ENCODE peak calls at places on chromosomes 4 and X, in four cellular contexts. W, Q, G and C are unnamed samples.

GRCh38 chr4:146244496-146244895 is 30.2 kb downstream of the REELD1 start:
- DNase-seq in W (no peak), Q (no peak), G (no peak), C (no peak)

GRCh38 chrX:154486052-154486395 is 391 bp downstream of the UBL4A start:
- DNase-seq in G (no peak), W (no peak), Q (peak), C (no peak)

GRCh38 chr4:78337621-78338020 is 213.9 kb upstream of the ANXA3 start:
- DNase-seq in G (no peak), W (no peak), Q (no peak), C (no peak)

GRCh38 chr4:3288571-3289094 is 4.2 kb upstream of the RGS12 start:
- DNase-seq in Q (no peak), G (no peak), W (no peak), C (no peak)

GRCh38 chr4:147173797-147174196 is 228.1 kb upstream of the TTC29 start:
- DNase-seq in W (no peak), Q (no peak), G (no peak), C (no peak)

GRCh38 chr4:113762061-113762850 is 718 bp upstream of the CAMK2D start:
- DNase-seq in Q (peak), G (peak), W (peak), C (peak)

GRCh38 chr4:7607156-7607910 is 172.6 kb upstream of the PSAPL1 start:
- DNase-seq in Q (no peak), W (no peak), G (peak), C (no peak)

GRCh38 chrX:150736478-150736877 is 43.3 kb downstream of the MTMR1 start:
- DNase-seq in W (no peak), G (no peak), Q (peak), C (no peak)

GRCh38 chr4:5824635-5825034 is 68.3 kb downstream of the CRMP1 start:
- DNase-seq in Q (peak), G (peak), W (no peak), C (no peak)

GRCh38 chr4:37663552-37663951 is 22.6 kb downstream of the RELL1 start:
- DNase-seq in Q (no peak), W (no peak), G (no peak), C (no peak)

GRCh38 chr4:98209111-98209510 is 52.1 kb upstream of the RAP1GDS1 start:
- DNase-seq in Q (no peak), W (no peak), G (no peak), C (no peak)

GRCh38 chrX:131366387-131366786 is 77.3 kb upstream of the IGSF1 start:
- DNase-seq in Q (no peak), G (peak), W (no peak), C (no peak)

GRCh38 chr4:142549726-142550463 is 296.2 kb downstream of the INPP4B start:
- DNase-seq in G (peak), Q (no peak), W (no peak), C (no peak)

GRCh38 chr4:89939994-89940393 is 45.3 kb downstream of the MMRN1 start:
- DNase-seq in Q (no peak), W (no peak), G (peak), C (no peak)

GRCh38 chr4:156515295-156515694 is 456.3 kb downstream of the PDGFC start:
- DNase-seq in G (no peak), W (no peak), Q (no peak), C (no peak)